ENCODE peak calls at places on chromosomes 6 and 20, in five cellular contexts. Q is PC-9; F is mucosa of descending colon; M is endothelial cell; N is activated gamma-delta T cell treated with anti-CD3 and anti-CD28 coated beads, Interleukin-2, amount 50 U/mL, for 16 hours. U is an unnamed sample.

GRCh38 chr20:52945862-52946522 is 26.2 kb upstream of the TSHZ2 start:
- DNase-seq in Q (no peak), F (no peak), M (no peak), N (no peak), U (no peak)

GRCh38 chr6:56984884-56985283 is 30.0 kb downstream of the BEND6 start:
- DNase-seq in Q (no peak), F (no peak), M (no peak), N (no peak), U (no peak)

GRCh38 chr6:3549314-3549940 is 92.6 kb upstream of the SLC22A23 start:
- DNase-seq in Q (no peak), F (no peak), M (no peak), N (no peak), U (no peak)

GRCh38 chr6:4962905-4963304 is 40.9 kb downstream of the RPP40 start:
- DNase-seq in Q (no peak), F (no peak), M (no peak), N (no peak), U (no peak)

GRCh38 chr20:17570347-17571152 is 675 bp downstream of the DSTN start:
- DNase-seq in Q (peak; percentile 49), F (peak; percentile 76), M (peak; percentile 56), N (no peak), U (peak; percentile 15)

GRCh38 chr20:17643531-17644188 is 38.4 kb downstream of the RRBP1 start:
- DNase-seq in Q (no peak), F (no peak), M (no peak), N (no peak), U (no peak)

GRCh38 chr20:35226775-35227681 is 538 bp downstream of the MMP24 start:
- DNase-seq in Q (no peak), F (peak; percentile 29), M (peak; percentile 79), N (peak; percentile 27), U (peak; percentile 91)

GRCh38 chr6:15626878-15627683 is 35.7 kb downstream of the DTNBP1 start:
- DNase-seq in Q (no peak), F (no peak), M (no peak), N (no peak), U (peak; percentile 25)

GRCh38 chr20:53865905-53866786 is 204.2 kb downstream of the BCAS1 start:
- DNase-seq in Q (peak; percentile 99), F (peak; percentile 53), M (peak; percentile 14), N (no peak), U (no peak)

U was measured in K562.